ENCODE peak calls at places on chromosome X, in ten cellular contexts. N, M, X, I, S, J, K, E, U and Z are unnamed samples.

GRCh38 chrX:1466971-1467561 is 14.4 kb upstream of the ASMTL start:
- DNase-seq in I (peak; percentile 44), X (no peak), U (no peak), E (peak; percentile 38), J (no peak), S (peak; percentile 60), M (no peak), K (no peak), N (no peak), Z (peak; percentile 81)

GRCh38 chrX:4225086-4225485 is 511.6 kb upstream of the PRKX start:
- DNase-seq in S (no peak), M (no peak), J (no peak), E (no peak), X (no peak), N (no peak), U (no peak), K (no peak), I (no peak), Z (no peak)

GRCh38 chrX:23327104-23327503 is 7.5 kb upstream of the PTCHD1 start:
- DNase-seq in K (no peak), U (no peak), N (no peak), I (no peak), E (no peak), X (no peak), J (no peak), S (no peak), M (no peak), Z (no peak)

GRCh38 chrX:32480019-32480418 is 731.3 kb downstream of the DMD start:
- DNase-seq in N (no peak), K (no peak), M (no peak), S (no peak), U (no peak), E (no peak), J (no peak), I (no peak), X (no peak), Z (no peak)

GRCh38 chrX:65999029-65999562 is 40.8 kb downstream of the VSIG4 start:
- DNase-seq in U (no peak), S (no peak), M (no peak), K (no peak), X (no peak), E (no peak), I (no peak), N (no peak), J (no peak), Z (no peak)

GRCh38 chrX:68571292-68572256 is 72.7 kb downstream of the YIPF6 start:
- DNase-seq in M (peak; percentile 46), U (no peak), N (no peak), J (no peak), X (no peak), K (peak; percentile 82), E (no peak), I (no peak), S (peak; percentile 18), Z (no peak)

GRCh38 chrX:17242470-17242869 is 132.5 kb upstream of the NHS start:
- DNase-seq in J (no peak), M (peak; percentile 91), K (peak; percentile 36), N (peak; percentile 18), I (peak; percentile 12), E (no peak), X (peak; percentile 32), U (peak; percentile 6), S (peak; percentile 25), Z (peak; percentile 19)

GRCh38 chrX:50081282-50081955 is 119.4 kb downstream of the AKAP4 start:
- DNase-seq in X (no peak), I (no peak), K (no peak), U (no peak), S (no peak), M (peak; percentile 36), E (no peak), J (no peak), N (peak; percentile 0), Z (no peak)

GRCh38 chrX:72045552-72046277 is 86.0 kb downstream of the RTL5 start:
- DNase-seq in X (no peak), U (no peak), N (no peak), M (no peak), S (no peak), J (no peak), E (peak; percentile 72), K (peak; percentile 65), I (no peak), Z (no peak)

GRCh38 chrX:78753571-78753970 is 6.1 kb downstream of the LPAR4 start:
- DNase-seq in X (no peak), N (no peak), J (no peak), I (no peak), M (no peak), E (no peak), K (no peak), U (no peak), S (no peak), Z (no peak)